ENCODE peak calls at places on chromosome 14, in four cellular contexts. N is thyroid gland, C is A549, H is thoracic aorta. V is an unnamed sample.

GRCh38 chr14:62662811-62663477 is 382.3 kb downstream of the KCNH5 start:
- DNase-seq in N (no peak), C (no peak), H (no peak), V (no peak)

GRCh38 chr14:96634481-96634880 is 132.3 kb downstream of the PAPOLA start:
- DNase-seq in N (no peak), C (no peak), H (no peak), V (no peak)

GRCh38 chr14:33918256-33918655 is 32.6 kb downstream of the EGLN3 start:
- DNase-seq in N (no peak), C (no peak), H (no peak), V (no peak)

GRCh38 chr14:24260780-24261157 is 2.2 kb downstream of the TGM1 start:
- DNase-seq in N (no peak), C (no peak), H (no peak), V (no peak)

GRCh38 chr14:54447231-54447692 is 6.1 kb upstream of the CNIH1 start:
- DNase-seq in N (no peak), C (peak), H (no peak), V (no peak)

GRCh38 chr14:97638864-97639263 is 841.7 kb downstream of the VRK1 start:
- DNase-seq in N (no peak), C (no peak), H (no peak), V (no peak)

GRCh38 chr14:102390064-102390463 is 27.3 kb downstream of the TECPR2 start:
- DNase-seq in N (no peak), C (no peak), H (no peak), V (no peak)

GRCh38 chr14:92684801-92685560 is 63.4 kb downstream of the LGMN start:
- DNase-seq in N (no peak), C (no peak), H (no peak), V (no peak)

GRCh38 chr14:101132051-101132541 is 228.6 kb upstream of the RTL1 start:
- DNase-seq in N (no peak), C (no peak), H (no peak), V (no peak)

GRCh38 chr14:54002653-54003052 is 46.0 kb upstream of the BMP4 start:
- DNase-seq in N (no peak), C (no peak), H (no peak), V (no peak)

GRCh38 chr14:98959410-98959809 is 312.6 kb downstream of the BCL11B start:
- DNase-seq in N (no peak), C (no peak), H (no peak), V (no peak)

DNA sequence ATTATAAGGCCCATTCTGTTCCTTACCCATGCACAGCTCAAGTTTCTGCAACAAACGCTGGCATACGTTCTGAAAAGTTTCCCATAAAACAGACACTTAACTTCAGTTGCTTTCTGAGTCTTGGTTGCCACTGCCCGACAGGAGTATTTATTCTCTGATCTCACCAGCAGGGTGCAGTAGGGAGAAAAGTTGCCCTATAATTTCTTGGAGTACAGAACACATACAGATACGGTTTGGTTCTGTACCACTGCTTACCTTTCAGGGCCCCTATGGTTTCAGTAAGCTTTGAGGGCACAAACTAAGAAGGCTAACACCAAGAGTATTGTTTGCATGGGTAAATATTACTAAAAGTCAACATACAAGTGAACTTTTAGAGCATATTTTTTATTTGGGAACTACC is 77.9 kb downstream of the SPATA7 start:
- DNase-seq in N (no peak), C (peak), H (no peak), V (no peak)
- TF ChIP-seq CTCF in N (no peak), C (peak), H (no peak), V (no peak)

GRCh38 chr14:105281354-105282097 is 19.3 kb downstream of the BRF1 start:
- DNase-seq in N (peak), C (peak), H (no peak), V (no peak)
- TF ChIP-seq CTCF in N (peak), C (peak), H (peak), V (no peak)

DNA sequence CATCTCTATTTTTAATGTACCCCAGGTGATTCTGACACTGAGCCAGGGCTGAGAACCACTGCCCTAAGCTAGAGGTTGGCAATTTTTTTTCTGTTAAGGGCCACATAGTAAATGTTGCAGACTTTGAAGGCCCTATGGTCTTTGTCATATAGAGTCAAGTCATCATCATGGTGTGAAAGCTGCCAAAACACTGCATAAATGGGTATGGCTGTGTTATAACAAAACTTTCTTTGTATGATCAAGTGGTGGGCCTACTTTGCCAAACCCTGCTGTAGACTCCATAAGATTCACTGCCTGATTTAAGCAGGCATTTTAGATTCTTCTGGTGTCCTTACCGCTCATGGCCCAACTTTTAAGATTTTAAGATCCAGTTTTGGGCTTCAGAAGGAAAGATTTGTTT is 76.8 kb downstream of the CLMN start:
- DNase-seq in N (no peak), C (no peak), H (no peak), V (no peak)
- TF ChIP-seq CTCF in N (no peak), C (no peak), H (no peak), V (no peak)

GRCh38 chr14:67486890-67487289 is 1.6 kb downstream of the TMEM229B start:
- DNase-seq in N (no peak), C (no peak), H (no peak), V (no peak)
- TF ChIP-seq CTCF in N (no peak), C (no peak), H (no peak), V (no peak)

GRCh38 chr14:64474041-64474440 is 8.7 kb downstream of the AKAP5 start:
- DNase-seq in N (no peak), C (no peak), H (no peak), V (no peak)

GRCh38 chr14:64476438-64476837 is 11.1 kb downstream of the AKAP5 start:
- DNase-seq in N (no peak), C (no peak), H (no peak), V (no peak)

GRCh38 chr14:64474698-64475097 is 9.4 kb downstream of the AKAP5 start:
- DNase-seq in N (no peak), C (no peak), H (no peak), V (no peak)

GRCh38 chr14:64475585-64476273 is 10.4 kb downstream of the AKAP5 start:
- DNase-seq in N (no peak), C (no peak), H (no peak), V (no peak)

GRCh38 chr14:64478634-64479250 is 13.4 kb downstream of the AKAP5 start:
- DNase-seq in N (no peak), C (no peak), H (no peak), V (no peak)
- TF ChIP-seq CTCF in N (peak), C (peak), H (peak), V (no peak)